ENCODE peak calls at places on chromosomes 1 and 21, in nine cellular contexts. K is GM12865, F is left ventricle myocardium inferior, H is cardiac fibroblast, C is heart left ventricle, Z is astrocyte of the cerebellum, L is natural killer cell, E is AG10803, W is endothelial cell of umbilical vein. G is an unnamed sample.
A peak's percentile ranks its signal among the peaks of the same experiment; 100 is the strongest.

GRCh38 chr1:213362598-213362997 is 311.6 kb downstream of the RPS6KC1 start:
- DNase-seq in L (no peak), F (no peak), W (no peak), K (no peak), Z (no peak), C (no peak), E (no peak), H (no peak), G (no peak)

GRCh38 chr1:153535664-153536585 is at the start of gene S100A6:
- DNase-seq in E (peak; percentile 91), L (peak; percentile 84), F (peak; percentile 87), K (peak; percentile 37), H (peak; percentile 93), Z (peak; percentile 42), W (peak; percentile 76), C (peak; percentile 89), G (peak; percentile 64)

GRCh38 chr1:88803444-88803843 is 87.9 kb downstream of the GTF2B start:
- DNase-seq in Z (no peak), K (no peak), H (no peak), E (no peak), C (no peak), F (no peak), L (no peak), W (no peak), G (no peak)

GRCh38 chr1:20551945-20552727 is at the start of gene FAM43B:
- DNase-seq in Z (no peak), F (peak; percentile 87), K (peak; percentile 8), C (peak; percentile 93), H (peak; percentile 56), E (no peak), L (no peak), W (peak; percentile 16), G (no peak)

GRCh38 chr1:50424045-50424939 is 1.0 kb upstream of the DMRTA2 start:
- DNase-seq in W (peak; percentile 30), C (no peak), E (no peak), F (no peak), K (peak; percentile 46), Z (no peak), L (no peak), H (no peak), G (no peak)

GRCh38 chr1:168465942-168466702 is 77.7 kb downstream of the XCL2 start:
- DNase-seq in Z (peak; percentile 66), L (no peak), H (peak; percentile 79), C (peak; percentile 45), W (no peak), E (no peak), F (peak; percentile 23), K (peak; percentile 91), G (no peak)

GRCh38 chr1:186535388-186536133 is 74.6 kb upstream of the PDC start:
- DNase-seq in F (no peak), Z (peak; percentile 95), K (no peak), C (no peak), H (peak; percentile 94), E (peak; percentile 93), L (no peak), W (peak; percentile 96), G (no peak)

GRCh38 chr21:44931137-44931500 is 8.7 kb upstream of the SLX9 start:
- DNase-seq in W (no peak), Z (no peak), F (peak; percentile 36), L (no peak), E (peak; percentile 88), K (peak; percentile 86), C (no peak), H (peak; percentile 72), G (peak; percentile 64)

GRCh38 chr1:186194107-186194756 is 180.8 kb downstream of the TPR start:
- DNase-seq in H (no peak), F (no peak), W (no peak), C (no peak), K (peak; percentile 65), L (no peak), Z (no peak), E (no peak), G (no peak)

GRCh38 chr1:20992327-20993056 is 184.2 kb downstream of the EIF4G3 start:
- DNase-seq in H (peak; percentile 41), L (no peak), F (no peak), K (peak; percentile 16), C (no peak), W (no peak), E (peak; percentile 32), Z (no peak), G (no peak)

GRCh38 chr1:154352581-154353459 is 27.5 kb downstream of the ATP8B2 start:
- DNase-seq in Z (no peak), K (peak; percentile 43), L (no peak), C (peak; percentile 48), F (peak; percentile 44), W (peak; percentile 56), E (peak; percentile 65), H (peak; percentile 82), G (peak; percentile 22)

GRCh38 chr1:86992790-86993189 is 78.4 kb downstream of the HS2ST1 start:
- DNase-seq in W (peak; percentile 41), H (no peak), L (no peak), K (no peak), F (no peak), C (no peak), Z (no peak), E (no peak), G (no peak)

GRCh38 chr21:44273046-44273445 is 11.3 kb upstream of the DNMT3L start:
- DNase-seq in L (no peak), Z (no peak), H (no peak), W (no peak), K (no peak), C (no peak), F (no peak), E (no peak), G (no peak)

GRCh38 chr1:20361805-20362381 is 71.2 kb downstream of the VWA5B1 start:
- DNase-seq in K (no peak), H (peak; percentile 62), F (peak; percentile 65), L (no peak), C (peak; percentile 65), W (peak; percentile 45), E (peak; percentile 42), Z (peak; percentile 29), G (no peak)

GRCh38 chr1:151887028-151887427 is 22.3 kb downstream of the THEM4 start:
- DNase-seq in C (no peak), E (peak; percentile 86), Z (no peak), W (peak; percentile 77), F (no peak), K (no peak), H (peak; percentile 79), L (no peak), G (no peak)

GRCh38 chr1:3306583-3307285 is 147.7 kb upstream of the ARHGEF16 start:
- DNase-seq in Z (peak; percentile 72), K (peak; percentile 4), F (no peak), L (no peak), E (peak; percentile 89), W (no peak), H (peak; percentile 61), C (no peak), G (no peak)

GRCh38 chr1:214392246-214392645 is 111.3 kb downstream of the SMYD2 start:
- DNase-seq in F (no peak), E (no peak), L (no peak), H (no peak), Z (no peak), W (no peak), K (no peak), C (no peak), G (no peak)

DNA sequence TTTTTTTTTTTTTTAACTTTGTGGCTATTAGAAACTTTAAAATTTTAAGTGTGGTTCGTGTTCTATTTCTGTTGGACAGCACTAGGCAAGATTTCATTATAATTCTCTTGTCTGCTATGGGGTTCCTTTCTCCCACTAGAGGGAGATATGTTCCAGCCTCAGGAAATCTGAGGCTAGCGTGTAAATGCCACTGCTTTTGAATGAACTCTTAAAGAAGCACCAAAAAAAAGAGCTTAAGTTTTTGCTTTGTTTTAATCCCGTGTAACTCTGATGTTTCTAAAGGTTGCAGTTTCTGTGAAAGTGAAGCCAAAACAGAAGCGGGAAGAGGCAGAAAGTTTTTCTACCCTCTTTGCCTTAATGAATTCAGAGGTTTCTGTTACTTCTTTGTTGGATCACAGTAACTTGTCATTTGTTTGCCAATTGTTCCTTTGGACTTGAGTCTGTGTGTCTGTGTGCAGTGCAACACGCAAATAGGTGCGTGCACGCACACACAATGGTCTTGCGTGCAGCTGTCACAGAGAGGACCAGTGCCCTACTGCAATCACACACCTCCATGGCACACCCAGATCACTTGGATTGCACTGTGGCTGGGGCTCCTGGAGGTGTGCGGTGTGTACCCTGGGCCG is 32.3 kb downstream of the HHAT start:
- DNase-seq in K (peak; percentile 45), H (peak; percentile 75), E (peak; percentile 72), W (peak; percentile 49), L (no peak), C (no peak), F (no peak), Z (peak; percentile 50), G (no peak)
- TF ChIP-seq CTCF in K (peak; percentile 49), H (peak; percentile 78), E (peak; percentile 88), W (peak; percentile 63), L (no peak), C (peak; percentile 40), F (peak; percentile 77), Z (peak; percentile 82), G (no peak)

GRCh38 chr1:27552911-27553420 is 51.0 kb downstream of the AHDC1 start:
- DNase-seq in E (no peak), K (no peak), L (no peak), F (peak; percentile 16), C (peak; percentile 31), H (no peak), Z (no peak), W (no peak), G (no peak)
- TF ChIP-seq CTCF in E (no peak), K (no peak), L (no peak), F (no peak), C (no peak), H (no peak), Z (no peak), W (no peak), G (no peak)

GRCh38 chr1:203563291-203563690 is 63.3 kb upstream of the ATP2B4 start:
- DNase-seq in H (no peak), C (no peak), Z (no peak), W (no peak), L (no peak), K (no peak), F (no peak), E (peak; percentile 41), G (no peak)

GRCh38 chr1:203567596-203567995 is 59.0 kb upstream of the ATP2B4 start:
- DNase-seq in E (peak; percentile 33), H (no peak), W (no peak), Z (no peak), C (no peak), L (no peak), K (no peak), F (no peak), G (no peak)

GRCh38 chr1:203569490-203570318 is 56.9 kb upstream of the ATP2B4 start:
- DNase-seq in K (no peak), W (no peak), C (no peak), L (no peak), F (no peak), Z (no peak), E (no peak), H (no peak), G (no peak)

GRCh38 chr1:203559523-203559922 is 65.6 kb downstream of the OPTC start:
- DNase-seq in C (peak; percentile 47), F (no peak), K (no peak), H (peak; percentile 83), E (peak; percentile 58), W (no peak), Z (no peak), L (no peak), G (no peak)

GRCh38 chr1:203564024-203564423 is 62.6 kb upstream of the ATP2B4 start:
- DNase-seq in Z (no peak), H (peak; percentile 63), W (no peak), L (no peak), F (no peak), E (peak; percentile 51), K (no peak), C (no peak), G (no peak)
- TF ChIP-seq CTCF in Z (no peak), H (no peak), W (no peak), L (no peak), F (no peak), E (no peak), K (no peak), C (no peak), G (no peak)

GRCh38 chr1:40305451-40305850 is 11.6 kb downstream of the COL9A2 start:
- DNase-seq in E (no peak), H (no peak), Z (no peak), F (no peak), C (no peak), L (no peak), W (no peak), K (no peak), G (no peak)
- TF ChIP-seq CTCF in E (no peak), H (no peak), Z (no peak), F (peak; percentile 29), C (no peak), L (no peak), W (no peak), K (no peak), G (no peak)